ENCODE peak calls at places on chromosome 6, in seven cellular contexts. One of them, this sample, is unnamed.

GRCh38 chr6:10658910-10659696 is 35.3 kb downstream of the C6orf52 start:
- DNase-seq in suprapubic skin: no peak
- DNase-seq in stomach: no peak
- DNase-seq in prostate gland: no peak
- DNase-seq in GM12891: no peak
- DNase-seq in transverse colon: no peak
- DNase-seq in spleen: no peak
- DNase-seq in this sample: no peak

GRCh38 chr6:105994522-105995402 is 91.4 kb upstream of the PRDM1 start:
- DNase-seq in suprapubic skin: peak; percentile 89
- DNase-seq in stomach: peak; percentile 57
- DNase-seq in prostate gland: peak; percentile 33
- DNase-seq in GM12891: no peak
- DNase-seq in transverse colon: peak; percentile 63
- DNase-seq in spleen: peak; percentile 91
- DNase-seq in this sample: no peak

GRCh38 chr6:4567141-4567540 is 209.1 kb upstream of the CDYL start:
- DNase-seq in suprapubic skin: no peak
- DNase-seq in stomach: no peak
- DNase-seq in prostate gland: no peak
- DNase-seq in GM12891: no peak
- DNase-seq in transverse colon: no peak
- DNase-seq in spleen: no peak
- DNase-seq in this sample: no peak

GRCh38 chr6:116385462-116385807 is 14.7 kb downstream of the DSE start:
- DNase-seq in suprapubic skin: no peak
- DNase-seq in stomach: no peak
- DNase-seq in prostate gland: no peak
- DNase-seq in GM12891: no peak
- DNase-seq in transverse colon: no peak
- DNase-seq in spleen: no peak
- DNase-seq in this sample: no peak

GRCh38 chr6:1890071-1890470 is 280.4 kb downstream of the FOXC1 start:
- DNase-seq in suprapubic skin: no peak
- DNase-seq in stomach: no peak
- DNase-seq in prostate gland: no peak
- DNase-seq in GM12891: no peak
- DNase-seq in transverse colon: no peak
- DNase-seq in spleen: no peak
- DNase-seq in this sample: no peak

GRCh38 chr6:166950443-166950821 is 5.9 kb downstream of the RNASET2 start:
- DNase-seq in suprapubic skin: no peak
- DNase-seq in stomach: no peak
- DNase-seq in prostate gland: no peak
- DNase-seq in GM12891: no peak
- DNase-seq in transverse colon: peak; percentile 38
- DNase-seq in spleen: peak; percentile 83
- DNase-seq in this sample: no peak

GRCh38 chr6:4319992-4320683 is 184.8 kb upstream of the ECI2 start:
- DNase-seq in suprapubic skin: no peak
- DNase-seq in stomach: no peak
- DNase-seq in prostate gland: no peak
- DNase-seq in GM12891: no peak
- DNase-seq in transverse colon: no peak
- DNase-seq in spleen: no peak
- DNase-seq in this sample: no peak

GRCh38 chr6:169791721-169792131 is 40.3 kb downstream of the ERMARD start:
- DNase-seq in suprapubic skin: peak; percentile 35
- DNase-seq in stomach: no peak
- DNase-seq in prostate gland: no peak
- DNase-seq in GM12891: no peak
- DNase-seq in transverse colon: no peak
- DNase-seq in spleen: no peak
- DNase-seq in this sample: no peak

GRCh38 chr6:119079288-119079809 is 885 bp upstream of the FAM184A start:
- DNase-seq in suprapubic skin: no peak
- DNase-seq in stomach: no peak
- DNase-seq in prostate gland: no peak
- DNase-seq in GM12891: no peak
- DNase-seq in transverse colon: no peak
- DNase-seq in spleen: no peak
- DNase-seq in this sample: no peak

GRCh38 chr6:119076966-119077642 is 1.4 kb downstream of the FAM184A start:
- DNase-seq in suprapubic skin: no peak
- DNase-seq in stomach: no peak
- DNase-seq in prostate gland: no peak
- DNase-seq in GM12891: no peak
- DNase-seq in transverse colon: no peak
- DNase-seq in spleen: no peak
- DNase-seq in this sample: no peak

GRCh38 chr6:119076173-119076965 is 2.1 kb downstream of the FAM184A start:
- DNase-seq in suprapubic skin: no peak
- DNase-seq in stomach: no peak
- DNase-seq in prostate gland: no peak
- DNase-seq in GM12891: no peak
- DNase-seq in transverse colon: no peak
- DNase-seq in spleen: no peak
- DNase-seq in this sample: no peak

GRCh38 chr6:119077643-119078448 is 618 bp downstream of the FAM184A start:
- DNase-seq in suprapubic skin: peak; percentile 81
- DNase-seq in stomach: peak; percentile 39
- DNase-seq in prostate gland: peak; percentile 34
- DNase-seq in GM12891: peak; percentile 16
- DNase-seq in transverse colon: peak; percentile 38
- DNase-seq in spleen: peak; percentile 85
- DNase-seq in this sample: peak; percentile 10

DNA sequence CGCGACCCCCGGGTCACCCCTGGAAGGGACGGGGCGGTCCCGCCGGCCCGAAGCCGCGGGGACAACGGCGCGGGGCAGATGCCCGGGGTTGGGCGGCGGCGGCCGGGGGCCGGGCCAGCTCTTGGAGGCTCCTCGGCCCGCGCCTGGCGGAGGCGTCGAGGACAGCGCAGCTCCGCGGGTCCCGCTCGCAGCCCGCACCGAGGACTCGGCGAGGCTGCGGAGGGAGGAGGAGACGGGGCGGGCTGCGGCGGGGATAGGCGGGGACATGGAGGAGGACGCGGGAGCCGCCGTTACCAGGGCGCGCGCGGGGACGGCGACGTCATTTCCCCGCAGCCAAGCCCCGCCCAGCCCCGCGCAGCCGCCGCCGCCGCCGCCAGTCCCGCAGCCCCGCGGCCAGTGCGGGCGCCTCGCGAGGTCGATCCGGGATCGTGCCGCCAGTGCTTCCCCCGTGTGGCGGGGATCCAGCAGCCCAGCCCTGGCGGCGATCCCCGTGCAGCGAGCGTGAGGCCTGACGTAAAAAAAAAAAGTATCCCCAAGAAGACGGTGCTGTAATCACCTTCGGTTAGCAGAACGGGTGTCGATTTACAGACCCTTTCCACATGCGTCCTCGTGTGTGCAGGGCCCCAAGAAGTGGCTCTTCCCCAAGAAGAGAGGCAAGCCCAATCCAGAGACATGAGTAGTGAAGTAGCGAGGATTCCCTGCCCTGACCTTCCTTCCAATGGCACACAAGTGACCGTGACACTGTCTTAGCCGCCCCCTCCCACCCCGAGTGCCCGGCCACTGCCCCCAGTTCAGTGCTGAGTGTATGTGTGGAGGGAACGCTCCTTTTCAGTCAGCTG is at the start of gene FAM184A:
- DNase-seq in suprapubic skin: peak; percentile 86
- DNase-seq in stomach: peak; percentile 65
- DNase-seq in prostate gland: peak; percentile 51
- DNase-seq in GM12891: peak; percentile 42
- DNase-seq in transverse colon: peak; percentile 65
- DNase-seq in spleen: peak; percentile 87
- DNase-seq in this sample: peak; percentile 33
- TF ChIP-seq POLR2A in suprapubic skin: no peak
- TF ChIP-seq POLR2A in stomach: no peak
- TF ChIP-seq POLR2A in prostate gland: peak; percentile 46
- TF ChIP-seq POLR2A in GM12891: no peak
- TF ChIP-seq POLR2A in transverse colon: no peak
- TF ChIP-seq POLR2A in spleen: no peak
- TF ChIP-seq POLR2A in this sample: no peak

GRCh38 chr6:134903448-134903847 is 46.5 kb downstream of the ALDH8A1 start:
- DNase-seq in suprapubic skin: no peak
- DNase-seq in stomach: no peak
- DNase-seq in prostate gland: no peak
- DNase-seq in GM12891: no peak
- DNase-seq in transverse colon: no peak
- DNase-seq in spleen: no peak
- DNase-seq in this sample: no peak

GRCh38 chr6:134909701-134910595 is 40.0 kb downstream of the ALDH8A1 start:
- DNase-seq in suprapubic skin: no peak
- DNase-seq in stomach: no peak
- DNase-seq in prostate gland: no peak
- DNase-seq in GM12891: no peak
- DNase-seq in transverse colon: no peak
- DNase-seq in spleen: no peak
- DNase-seq in this sample: no peak

GRCh38 chr6:134910596-134910935 is 39.3 kb downstream of the ALDH8A1 start:
- DNase-seq in suprapubic skin: no peak
- DNase-seq in stomach: no peak
- DNase-seq in prostate gland: no peak
- DNase-seq in GM12891: no peak
- DNase-seq in transverse colon: no peak
- DNase-seq in spleen: no peak
- DNase-seq in this sample: no peak

GRCh38 chr6:134911532-134911931 is 38.4 kb downstream of the ALDH8A1 start:
- DNase-seq in suprapubic skin: no peak
- DNase-seq in stomach: no peak
- DNase-seq in prostate gland: no peak
- DNase-seq in GM12891: no peak
- DNase-seq in transverse colon: no peak
- DNase-seq in spleen: no peak
- DNase-seq in this sample: no peak

DNA sequence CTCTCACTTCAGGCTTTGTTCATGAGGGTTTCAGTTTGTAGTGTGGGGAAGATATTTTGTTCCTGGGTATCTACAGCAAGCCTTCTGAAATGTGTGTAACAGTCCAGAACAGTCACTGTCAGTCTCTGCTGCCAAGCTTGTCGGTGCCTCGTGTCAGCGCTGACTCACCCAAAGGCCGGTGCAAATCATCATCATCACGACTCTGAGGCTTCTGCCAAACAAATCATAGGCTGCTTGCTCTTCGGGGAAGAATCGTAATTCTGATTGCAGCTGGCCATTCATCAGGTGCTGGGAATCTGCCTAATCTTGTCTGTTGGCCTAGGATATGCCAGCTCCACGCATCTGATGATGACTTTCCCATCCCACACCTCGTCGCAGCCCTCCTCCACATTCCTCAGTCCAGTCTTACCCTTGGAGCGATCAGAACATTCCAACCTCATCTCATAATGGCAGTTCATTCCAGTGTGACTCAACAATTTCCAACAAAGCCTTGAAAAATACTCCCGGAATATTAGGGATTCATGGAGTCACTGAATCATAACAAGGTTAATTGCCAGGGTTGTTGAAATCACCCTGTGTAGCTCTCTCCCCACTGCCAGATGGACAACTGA is 40.9 kb downstream of the ALDH8A1 start:
- DNase-seq in suprapubic skin: no peak
- DNase-seq in stomach: peak; percentile 29
- DNase-seq in prostate gland: no peak
- DNase-seq in GM12891: no peak
- DNase-seq in transverse colon: peak; percentile 41
- DNase-seq in spleen: no peak
- DNase-seq in this sample: no peak
- TF ChIP-seq POLR2AphosphoS5 in suprapubic skin: peak; percentile 21
- TF ChIP-seq POLR2AphosphoS5 in stomach: peak; percentile 31
- TF ChIP-seq POLR2AphosphoS5 in prostate gland: no peak
- TF ChIP-seq POLR2AphosphoS5 in GM12891: no peak
- TF ChIP-seq POLR2AphosphoS5 in transverse colon: peak; percentile 15
- TF ChIP-seq POLR2AphosphoS5 in spleen: no peak
- TF ChIP-seq POLR2AphosphoS5 in this sample: no peak

GRCh38 chr6:33305052-33305451 is 6.3 kb upstream of the RGL2 start:
- DNase-seq in suprapubic skin: no peak
- DNase-seq in stomach: no peak
- DNase-seq in prostate gland: no peak
- DNase-seq in GM12891: no peak
- DNase-seq in transverse colon: no peak
- DNase-seq in spleen: no peak
- DNase-seq in this sample: no peak

GRCh38 chr6:33299237-33299944 is 649 bp upstream of the RGL2 start:
- DNase-seq in suprapubic skin: peak; percentile 96
- DNase-seq in stomach: peak; percentile 91
- DNase-seq in prostate gland: peak; percentile 88
- DNase-seq in GM12891: peak; percentile 89
- DNase-seq in transverse colon: peak; percentile 95
- DNase-seq in spleen: peak; percentile 97
- DNase-seq in this sample: peak; percentile 93

GRCh38 chr6:33304216-33304615 is 5.5 kb upstream of the RGL2 start:
- DNase-seq in suprapubic skin: no peak
- DNase-seq in stomach: no peak
- DNase-seq in prostate gland: no peak
- DNase-seq in GM12891: no peak
- DNase-seq in transverse colon: no peak
- DNase-seq in spleen: no peak
- DNase-seq in this sample: no peak

GRCh38 chr6:33298773-33299236 is at the start of gene RGL2:
- DNase-seq in suprapubic skin: peak; percentile 94
- DNase-seq in stomach: peak; percentile 83
- DNase-seq in prostate gland: peak; percentile 82
- DNase-seq in GM12891: peak; percentile 62
- DNase-seq in transverse colon: peak; percentile 86
- DNase-seq in spleen: peak; percentile 98
- DNase-seq in this sample: peak; percentile 61

DNA sequence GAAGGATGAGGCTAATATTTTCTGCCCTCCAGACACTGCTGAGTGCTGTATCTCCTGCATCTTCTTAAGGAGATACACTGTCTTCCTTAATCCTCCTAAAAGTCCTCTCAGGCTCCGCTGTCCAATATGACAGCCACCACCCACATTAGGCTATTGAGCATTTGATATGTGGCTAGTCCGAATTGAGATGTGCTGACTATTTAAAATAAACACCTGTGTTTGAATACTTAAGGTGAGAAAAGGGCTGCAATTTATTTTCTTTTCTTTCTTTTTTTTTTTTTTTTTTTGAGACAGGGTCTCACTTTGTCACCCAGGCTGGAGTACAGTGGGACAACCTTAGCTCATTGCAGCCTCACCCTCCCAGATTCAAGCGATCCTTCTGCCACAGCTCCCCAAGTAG is 3.1 kb upstream of the RGL2 start:
- DNase-seq in suprapubic skin: no peak
- DNase-seq in stomach: no peak
- DNase-seq in prostate gland: no peak
- DNase-seq in GM12891: no peak
- DNase-seq in transverse colon: no peak
- DNase-seq in spleen: no peak
- DNase-seq in this sample: no peak
- TF ChIP-seq POLR2A in suprapubic skin: no peak
- TF ChIP-seq POLR2A in stomach: no peak
- TF ChIP-seq POLR2A in prostate gland: no peak
- TF ChIP-seq POLR2A in GM12891: no peak
- TF ChIP-seq POLR2A in transverse colon: no peak
- TF ChIP-seq POLR2A in spleen: no peak
- TF ChIP-seq POLR2A in this sample: no peak

DNA sequence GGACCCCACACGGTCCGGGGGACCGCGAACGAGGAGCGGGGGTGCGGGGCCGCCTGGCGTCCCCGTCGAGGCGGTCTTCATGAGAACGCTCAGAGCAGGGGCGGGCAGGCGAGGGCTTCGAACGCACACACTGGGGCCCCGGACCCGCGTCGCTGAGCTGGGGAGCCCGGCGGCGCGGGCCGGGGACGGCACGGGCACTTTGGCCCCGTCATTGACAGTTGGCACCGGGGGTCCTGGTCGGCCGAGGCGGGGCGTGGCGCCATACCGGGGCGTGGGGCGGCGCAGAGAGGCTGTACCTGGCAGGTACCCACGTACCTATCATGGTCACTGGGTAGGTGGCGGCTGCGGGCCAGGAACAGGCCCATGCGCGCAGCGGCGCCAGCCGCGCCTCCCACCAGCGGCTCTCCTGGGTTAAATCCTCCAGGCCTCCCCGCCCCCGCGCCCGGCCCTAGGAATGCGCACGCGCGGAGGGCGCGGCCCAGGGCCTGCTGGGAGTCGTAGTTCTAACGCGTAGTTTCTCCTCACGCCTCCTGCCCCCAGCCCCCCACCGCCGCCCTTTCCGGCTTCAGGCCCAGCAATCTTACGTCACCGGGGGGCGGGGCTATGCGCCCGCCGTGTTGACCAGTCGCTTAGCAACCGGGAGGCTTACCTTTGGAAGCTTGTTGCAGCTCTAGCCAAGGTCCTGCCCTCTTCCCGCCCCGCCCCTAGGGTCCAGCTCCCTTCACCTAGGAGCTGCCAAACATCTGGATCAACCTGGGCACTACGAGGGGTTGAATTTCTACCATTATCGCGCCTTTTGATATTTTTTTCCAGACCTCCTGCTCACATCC is at the start of the genes PACRG and PRKN:
- DNase-seq in suprapubic skin: peak; percentile 98
- DNase-seq in stomach: peak; percentile 99
- DNase-seq in prostate gland: peak; percentile 98
- DNase-seq in GM12891: peak; percentile 92
- DNase-seq in transverse colon: peak; percentile 100
- DNase-seq in spleen: peak; percentile 98
- DNase-seq in this sample: peak; percentile 78
- TF ChIP-seq POLR2AphosphoS5 in suprapubic skin: peak; percentile 66
- TF ChIP-seq POLR2AphosphoS5 in stomach: peak; percentile 92
- TF ChIP-seq POLR2AphosphoS5 in prostate gland: peak; percentile 93
- TF ChIP-seq POLR2AphosphoS5 in GM12891: no peak
- TF ChIP-seq POLR2AphosphoS5 in transverse colon: peak; percentile 86
- TF ChIP-seq POLR2AphosphoS5 in spleen: peak; percentile 95
- TF ChIP-seq POLR2AphosphoS5 in this sample: no peak

This sample was measured in GM12892.